ENCODE peak calls at places on chromosomes 12 and 14, in four cellular contexts. F is T-helper 2 cell; Y is NAMALWA; C is activated effector memory CD4-positive, alpha-beta T cell treated with Interleukin-2 at 50 U/mL for 16 hours. W is an unnamed sample.

GRCh38 chr12:7433276-7433822 is 10.6 kb downstream of the CD163L1 start:
- DNase-seq in F (no peak), Y (no peak), C (no peak), W (no peak)

GRCh38 chr12:14769462-14769836 is 33.8 kb downstream of the WBP11 start:
- DNase-seq in F (no peak), C (no peak), Y (no peak), W (peak)

GRCh38 chr12:62192486-62193250 is 67.5 kb upstream of the USP15 start:
- DNase-seq in C (peak), F (peak), Y (peak), W (peak)

GRCh38 chr12:107322063-107322462 is 228.7 kb upstream of the CRY1 start:
- DNase-seq in Y (no peak), C (peak), F (no peak), W (no peak)

GRCh38 chr14:77003960-77004710 is 24.4 kb downstream of the IRF2BPL start:
- DNase-seq in C (no peak), F (no peak), Y (no peak), W (no peak)

GRCh38 chr12:88420460-88420859 is 159.8 kb downstream of the KITLG start:
- DNase-seq in Y (no peak), C (no peak), F (no peak), W (no peak)

GRCh38 chr12:132622437-132623071 is 4.0 kb downstream of the P2RX2 start:
- DNase-seq in Y (no peak), C (no peak), F (no peak), W (peak)

GRCh38 chr12:48002773-48003218 is 1.5 kb downstream of the COL2A1 start:
- DNase-seq in F (no peak), C (no peak), Y (no peak), W (peak)

GRCh38 chr12:96401061-96401871 is 1.0 kb upstream of the CDK17 start:
- DNase-seq in C (peak), Y (peak), F (peak), W (peak)

GRCh38 chr14:62143235-62143634 is 381.0 kb downstream of the SNAPC1 start:
- DNase-seq in Y (no peak), C (no peak), F (no peak), W (no peak)

GRCh38 chr14:100239200-100239839 is 376 bp downstream of the YY1 start:
- DNase-seq in C (no peak), Y (peak), F (peak), W (peak)

GRCh38 chr12:21353487-21353886 is 18.8 kb upstream of the SLCO1A2 start:
- DNase-seq in C (no peak), F (no peak), Y (no peak), W (no peak)

GRCh38 chr12:111445311-111446043 is 39.8 kb downstream of the SH2B3 start:
- DNase-seq in Y (no peak), F (no peak), C (no peak), W (no peak)

GRCh38 chr14:57266060-57266459 is 2.6 kb downstream of the EXOC5 start:
- DNase-seq in C (no peak), F (no peak), Y (no peak), W (no peak)